ENCODE peak calls at places on chromosomes 2 and 18, in nine cellular contexts. One of them, this sample, is unnamed.

GRCh38 chr2:235378944-235379343 is 114.9 kb upstream of the AGAP1 start:
- DNase-seq in NCI-H1436: no peak
- DNase-seq in retina: no peak
- DNase-seq in tibial nerve: no peak
- DNase-seq in foreskin fibroblast: no peak
- DNase-seq in neural crest cell: no peak
- DNase-seq in activated CD4-positive, alpha-beta memory T cell treated with anti-CD3 and anti-CD28 coated beads, Interleukin-2, amount 10 ng/mL, durations not matched to agents 7 days and 5 days: no peak
- DNase-seq in A172: no peak
- DNase-seq in activated naive CD8-positive, alpha-beta T cell treated with anti-CD3 and anti-CD28 coated beads, Interleukin-2, amount 50 U/mL, for 24 hours: no peak
- DNase-seq in this sample: no peak

GRCh38 chr2:226985227-226985946 is 149.5 kb downstream of the RHBDD1 start:
- DNase-seq in activated naive CD8-positive, alpha-beta T cell treated with anti-CD3 and anti-CD28 coated beads, Interleukin-2, amount 50 U/mL, for 24 hours: no peak
- DNase-seq in foreskin fibroblast: peak
- DNase-seq in A172: peak
- DNase-seq in NCI-H1436: peak
- DNase-seq in retina: peak
- DNase-seq in neural crest cell: peak
- DNase-seq in activated CD4-positive, alpha-beta memory T cell treated with anti-CD3 and anti-CD28 coated beads, Interleukin-2, amount 10 ng/mL, durations not matched to agents 7 days and 5 days: no peak
- DNase-seq in tibial nerve: no peak
- DNase-seq in this sample: peak

GRCh38 chr2:66790651-66791181 is 355.8 kb downstream of the MEIS1 start:
- DNase-seq in activated CD4-positive, alpha-beta memory T cell treated with anti-CD3 and anti-CD28 coated beads, Interleukin-2, amount 10 ng/mL, durations not matched to agents 7 days and 5 days: no peak
- DNase-seq in NCI-H1436: no peak
- DNase-seq in activated naive CD8-positive, alpha-beta T cell treated with anti-CD3 and anti-CD28 coated beads, Interleukin-2, amount 50 U/mL, for 24 hours: no peak
- DNase-seq in A172: no peak
- DNase-seq in foreskin fibroblast: peak
- DNase-seq in neural crest cell: no peak
- DNase-seq in retina: no peak
- DNase-seq in tibial nerve: no peak
- DNase-seq in this sample: no peak

GRCh38 chr2:231648579-231649174 is 56.0 kb downstream of the TEX44 start:
- DNase-seq in neural crest cell: peak
- DNase-seq in foreskin fibroblast: no peak
- DNase-seq in tibial nerve: no peak
- DNase-seq in A172: peak
- DNase-seq in activated CD4-positive, alpha-beta memory T cell treated with anti-CD3 and anti-CD28 coated beads, Interleukin-2, amount 10 ng/mL, durations not matched to agents 7 days and 5 days: peak
- DNase-seq in retina: peak
- DNase-seq in NCI-H1436: no peak
- DNase-seq in activated naive CD8-positive, alpha-beta T cell treated with anti-CD3 and anti-CD28 coated beads, Interleukin-2, amount 50 U/mL, for 24 hours: peak
- DNase-seq in this sample: no peak

GRCh38 chr18:62187543-62188378 is 706 bp downstream of the RELCH start:
- DNase-seq in foreskin fibroblast: no peak
- DNase-seq in neural crest cell: no peak
- DNase-seq in tibial nerve: peak
- DNase-seq in A172: peak
- DNase-seq in retina: peak
- DNase-seq in NCI-H1436: no peak
- DNase-seq in activated naive CD8-positive, alpha-beta T cell treated with anti-CD3 and anti-CD28 coated beads, Interleukin-2, amount 50 U/mL, for 24 hours: peak
- DNase-seq in activated CD4-positive, alpha-beta memory T cell treated with anti-CD3 and anti-CD28 coated beads, Interleukin-2, amount 10 ng/mL, durations not matched to agents 7 days and 5 days: peak
- DNase-seq in this sample: no peak

GRCh38 chr2:43802135-43802534 is 28.3 kb downstream of the DYNC2LI1 start:
- DNase-seq in activated naive CD8-positive, alpha-beta T cell treated with anti-CD3 and anti-CD28 coated beads, Interleukin-2, amount 50 U/mL, for 24 hours: no peak
- DNase-seq in tibial nerve: no peak
- DNase-seq in retina: no peak
- DNase-seq in activated CD4-positive, alpha-beta memory T cell treated with anti-CD3 and anti-CD28 coated beads, Interleukin-2, amount 10 ng/mL, durations not matched to agents 7 days and 5 days: no peak
- DNase-seq in foreskin fibroblast: no peak
- DNase-seq in NCI-H1436: no peak
- DNase-seq in A172: no peak
- DNase-seq in neural crest cell: no peak
- DNase-seq in this sample: no peak

GRCh38 chr18:11500153-11501122 is 109.0 kb upstream of the SLC35G4 start:
- DNase-seq in retina: no peak
- DNase-seq in activated naive CD8-positive, alpha-beta T cell treated with anti-CD3 and anti-CD28 coated beads, Interleukin-2, amount 50 U/mL, for 24 hours: no peak
- DNase-seq in foreskin fibroblast: peak
- DNase-seq in NCI-H1436: no peak
- DNase-seq in neural crest cell: peak
- DNase-seq in tibial nerve: peak
- DNase-seq in activated CD4-positive, alpha-beta memory T cell treated with anti-CD3 and anti-CD28 coated beads, Interleukin-2, amount 10 ng/mL, durations not matched to agents 7 days and 5 days: no peak
- DNase-seq in A172: peak
- DNase-seq in this sample: peak

GRCh38 chr2:230717595-230717994 is 5.0 kb downstream of the CAB39 start:
- DNase-seq in foreskin fibroblast: no peak
- DNase-seq in NCI-H1436: no peak
- DNase-seq in activated naive CD8-positive, alpha-beta T cell treated with anti-CD3 and anti-CD28 coated beads, Interleukin-2, amount 50 U/mL, for 24 hours: no peak
- DNase-seq in retina: peak
- DNase-seq in neural crest cell: no peak
- DNase-seq in tibial nerve: no peak
- DNase-seq in A172: no peak
- DNase-seq in activated CD4-positive, alpha-beta memory T cell treated with anti-CD3 and anti-CD28 coated beads, Interleukin-2, amount 10 ng/mL, durations not matched to agents 7 days and 5 days: no peak
- DNase-seq in this sample: no peak

GRCh38 chr2:9708683-9709538 is 78.1 kb upstream of the YWHAQ start:
- DNase-seq in NCI-H1436: no peak
- DNase-seq in retina: no peak
- DNase-seq in foreskin fibroblast: no peak
- DNase-seq in A172: no peak
- DNase-seq in tibial nerve: no peak
- DNase-seq in neural crest cell: no peak
- DNase-seq in activated CD4-positive, alpha-beta memory T cell treated with anti-CD3 and anti-CD28 coated beads, Interleukin-2, amount 10 ng/mL, durations not matched to agents 7 days and 5 days: no peak
- DNase-seq in activated naive CD8-positive, alpha-beta T cell treated with anti-CD3 and anti-CD28 coated beads, Interleukin-2, amount 50 U/mL, for 24 hours: peak
- DNase-seq in this sample: no peak

GRCh38 chr2:216768908-216769401 is 73.6 kb upstream of the IGFBP5 start:
- DNase-seq in tibial nerve: no peak
- DNase-seq in A172: no peak
- DNase-seq in NCI-H1436: no peak
- DNase-seq in retina: no peak
- DNase-seq in neural crest cell: no peak
- DNase-seq in activated naive CD8-positive, alpha-beta T cell treated with anti-CD3 and anti-CD28 coated beads, Interleukin-2, amount 50 U/mL, for 24 hours: no peak
- DNase-seq in foreskin fibroblast: no peak
- DNase-seq in activated CD4-positive, alpha-beta memory T cell treated with anti-CD3 and anti-CD28 coated beads, Interleukin-2, amount 10 ng/mL, durations not matched to agents 7 days and 5 days: no peak
- DNase-seq in this sample: peak

GRCh38 chr2:234410526-234410925 is 86.4 kb downstream of the ARL4C start:
- DNase-seq in A172: no peak
- DNase-seq in activated CD4-positive, alpha-beta memory T cell treated with anti-CD3 and anti-CD28 coated beads, Interleukin-2, amount 10 ng/mL, durations not matched to agents 7 days and 5 days: no peak
- DNase-seq in tibial nerve: no peak
- DNase-seq in NCI-H1436: no peak
- DNase-seq in neural crest cell: no peak
- DNase-seq in foreskin fibroblast: no peak
- DNase-seq in activated naive CD8-positive, alpha-beta T cell treated with anti-CD3 and anti-CD28 coated beads, Interleukin-2, amount 50 U/mL, for 24 hours: no peak
- DNase-seq in retina: no peak
- DNase-seq in this sample: no peak

GRCh38 chr18:7605705-7606104 is 38.6 kb downstream of the PTPRM start:
- DNase-seq in neural crest cell: no peak
- DNase-seq in activated naive CD8-positive, alpha-beta T cell treated with anti-CD3 and anti-CD28 coated beads, Interleukin-2, amount 50 U/mL, for 24 hours: no peak
- DNase-seq in A172: no peak
- DNase-seq in retina: no peak
- DNase-seq in activated CD4-positive, alpha-beta memory T cell treated with anti-CD3 and anti-CD28 coated beads, Interleukin-2, amount 10 ng/mL, durations not matched to agents 7 days and 5 days: no peak
- DNase-seq in foreskin fibroblast: no peak
- DNase-seq in tibial nerve: no peak
- DNase-seq in NCI-H1436: no peak
- DNase-seq in this sample: no peak

This sample was measured in AG09309.